ENCODE peak calls at places on chromosome 14, in ten cellular contexts. Z is IMR-90, A is pancreas, X is stomach, S is hepatocyte, N is AG04450, P is uterus, V is transverse colon, M is dorsolateral prefrontal cortex, I is thyroid gland. Q is an unnamed sample.

GRCh38 chr14:52551696-52552062 is 626 bp downstream of the TXNDC16 start:
- DNase-seq in Z (peak; percentile 39), A (no peak), X (no peak), S (peak; percentile 30), N (no peak), P (no peak), V (no peak), M (no peak), I (peak; percentile 6), Q (peak; percentile 52)

GRCh38 chr14:76720382-76720813 is 40.9 kb upstream of the VASH1 start:
- DNase-seq in Z (peak; percentile 38), A (peak; percentile 28), X (peak; percentile 44), S (peak; percentile 61), N (peak; percentile 10), P (peak; percentile 56), V (peak; percentile 36), M (no peak), I (peak; percentile 48), Q (no peak)

GRCh38 chr14:86799244-86799647 is 1193.7 kb downstream of the GALC start:
- DNase-seq in Z (peak; percentile 98), A (no peak), X (no peak), S (peak; percentile 45), N (peak; percentile 92), P (peak; percentile 18), V (no peak), M (no peak), I (no peak), Q (peak; percentile 89)

GRCh38 chr14:91170504-91171121 is 56.7 kb downstream of the DGLUCY start:
- DNase-seq in Z (peak; percentile 25), A (no peak), X (peak; percentile 50), S (no peak), N (no peak), P (peak; percentile 57), V (no peak), M (no peak), I (peak; percentile 50), Q (no peak)

GRCh38 chr14:55297611-55298323 is 26.5 kb downstream of the FBXO34 start:
- DNase-seq in Z (no peak), A (peak; percentile 61), X (peak; percentile 72), S (peak; percentile 60), N (no peak), P (no peak), V (peak; percentile 76), M (no peak), I (peak; percentile 83), Q (peak; percentile 82)

GRCh38 chr14:26855051-26855753 is 257.4 kb upstream of the NOVA1 start:
- DNase-seq in Z (no peak), A (no peak), X (no peak), S (no peak), N (no peak), P (no peak), V (no peak), M (no peak), I (no peak), Q (no peak)

GRCh38 chr14:68539839-68540238 is 253.0 kb downstream of the ZFP36L1 start:
- DNase-seq in Z (no peak), A (no peak), X (no peak), S (no peak), N (no peak), P (no peak), V (no peak), M (no peak), I (no peak), Q (no peak)

GRCh38 chr14:56731187-56731586 is 79.1 kb downstream of the OTX2 start:
- DNase-seq in Z (no peak), A (no peak), X (no peak), S (no peak), N (no peak), P (no peak), V (no peak), M (no peak), I (peak; percentile 1), Q (no peak)

GRCh38 chr14:68535404-68536024 is 257.4 kb downstream of the ZFP36L1 start:
- DNase-seq in Z (peak; percentile 95), A (no peak), X (no peak), S (no peak), N (peak; percentile 59), P (no peak), V (no peak), M (no peak), I (no peak), Q (peak; percentile 95)

GRCh38 chr14:100666403-100666802 is 60.3 kb upstream of the DLK1 start:
- DNase-seq in Z (no peak), A (no peak), X (no peak), S (peak; percentile 14), N (no peak), P (no peak), V (no peak), M (no peak), I (no peak), Q (no peak)

GRCh38 chr14:106694638-106695393 is 1168.4 kb downstream of the TMEM121 start:
- DNase-seq in Z (no peak), A (no peak), X (no peak), S (no peak), N (no peak), P (no peak), V (peak; percentile 63), M (no peak), I (no peak), Q (peak; percentile 43)

GRCh38 chr14:69226736-69227135 is 33.2 kb upstream of the GALNT16 start:
- DNase-seq in Z (no peak), A (no peak), X (no peak), S (no peak), N (no peak), P (no peak), V (no peak), M (no peak), I (no peak), Q (no peak)

GRCh38 chr14:35747379-35747778 is 61.7 kb downstream of the RALGAPA1 start:
- DNase-seq in Z (peak; percentile 61), A (no peak), X (no peak), S (no peak), N (peak; percentile 6), P (no peak), V (no peak), M (no peak), I (no peak), Q (no peak)

GRCh38 chr14:100694579-100695422 is 31.9 kb upstream of the DLK1 start:
- DNase-seq in Z (no peak), A (no peak), X (no peak), S (no peak), N (no peak), P (no peak), V (no peak), M (no peak), I (no peak), Q (no peak)

GRCh38 chr14:56379956-56380355 is 199.6 kb upstream of the TMEM260 start:
- DNase-seq in Z (no peak), A (no peak), X (no peak), S (no peak), N (no peak), P (no peak), V (no peak), M (no peak), I (no peak), Q (no peak)

GRCh38 chr14:37600880-37601741 is 5.7 kb downstream of the TTC6 start:
- DNase-seq in Z (no peak), A (no peak), X (peak; percentile 58), S (no peak), N (no peak), P (no peak), V (no peak), M (no peak), I (no peak), Q (peak; percentile 16)

GRCh38 chr14:95300697-95301526 is 18.8 kb downstream of the CLMN start:
- DNase-seq in Z (no peak), A (no peak), X (no peak), S (no peak), N (no peak), P (no peak), V (no peak), M (peak; percentile 75), I (peak; percentile 30), Q (no peak)
- H3K4me3 ChIP-seq in Z (no peak overlapping the region), A (no peak overlapping the region), X (no peak overlapping the region), S (no peak overlapping the region), N (no peak overlapping the region), P (no peak overlapping the region), V (no peak overlapping the region), M (peak overlapping the region; percentile 24), I (no peak overlapping the region), Q (no peak overlapping the region)

GRCh38 chr14:44962573-44963528 is 861 bp downstream of the TOGARAM1 start:
- DNase-seq in Z (peak; percentile 54), A (peak; percentile 50), X (peak; percentile 49), S (peak; percentile 72), N (peak; percentile 15), P (peak; percentile 53), V (peak; percentile 54), M (peak; percentile 73), I (peak; percentile 62), Q (peak; percentile 24)
- TF ChIP-seq CTCF in Z (no peak), A (no peak), X (no peak), S (peak; percentile 11), N (no peak), P (no peak), V (no peak), M (no peak), I (no peak), Q (no peak)

GRCh38 chr14:46290706-46291105 is 360.9 kb downstream of the RPL10L start:
- DNase-seq in Z (no peak), A (no peak), X (no peak), S (no peak), N (no peak), P (no peak), V (no peak), M (no peak), I (no peak), Q (no peak)
- H3K27me3 ChIP-seq in Z (no peaks in the 10 kb centered on the region), A (no peaks in the 10 kb centered on the region), X (no peaks in the 10 kb centered on the region), S (no peaks in the 10 kb centered on the region), N (no peaks in the 10 kb centered on the region), P (no peaks in the 10 kb centered on the region), V (no peaks in the 10 kb centered on the region), M (no peaks in the 10 kb centered on the region), I (no peaks in the 10 kb centered on the region), Q (no peaks in the 10 kb centered on the region)

DNA sequence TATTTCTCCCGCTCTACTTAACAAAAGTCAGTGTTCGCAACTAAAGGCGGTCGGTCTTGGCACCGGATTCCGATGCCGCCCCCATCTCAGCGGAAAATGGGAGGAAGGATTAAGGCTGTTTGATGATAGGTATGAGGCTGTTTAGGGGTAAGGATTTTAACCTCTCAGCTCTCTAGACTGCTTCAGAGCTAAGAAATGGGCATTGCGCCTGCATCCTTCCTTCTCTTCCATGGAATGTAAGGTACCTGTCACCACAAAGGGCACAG is 1.4 kb downstream of the COCH start:
- DNase-seq in Z (no peak), A (no peak), X (no peak), S (no peak), N (no peak), P (no peak), V (no peak), M (no peak), I (no peak), Q (no peak)
- H3K4me3 ChIP-seq in Z (no peak overlapping the region), A (no peak overlapping the region), X (peak overlapping the region; percentile 59), S (peak overlapping the region; percentile 7), N (no peak overlapping the region), P (no peak overlapping the region), V (no peak overlapping the region), M (peak overlapping the region; percentile 64), I (no peak overlapping the region), Q (no peak overlapping the region)

DNA sequence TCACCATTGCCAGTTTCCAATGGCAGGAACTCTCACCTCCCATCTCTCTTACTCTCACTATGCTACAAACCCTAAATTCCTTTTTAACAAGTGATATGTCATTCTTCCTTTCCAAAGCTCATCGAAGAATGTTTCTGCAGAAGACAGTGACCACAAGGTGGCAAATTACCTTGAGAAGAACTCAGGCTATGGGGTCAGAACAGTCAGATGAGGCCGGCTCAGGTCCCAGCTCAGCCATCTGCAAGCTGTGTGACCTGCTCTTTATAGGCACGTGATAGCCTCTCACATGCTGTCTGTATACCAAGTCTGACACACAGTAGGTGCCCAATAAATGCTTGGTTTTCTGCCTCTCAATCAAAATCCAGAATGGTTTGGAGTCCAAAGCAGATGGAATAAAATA is 80.7 kb downstream of the FOXN3 start:
- DNase-seq in Z (no peak), A (no peak), X (no peak), S (no peak), N (no peak), P (no peak), V (no peak), M (no peak), I (no peak), Q (no peak)
- TF ChIP-seq CTCF in Z (no peak), A (no peak), X (no peak), S (no peak), N (no peak), P (no peak), V (peak; percentile 11), M (no peak), I (no peak), Q (no peak)

Q was measured in bronchial epithelial cell.